ENCODE peak calls at places on chromosomes 1 and 21, in four cellular contexts. One of them, this sample, is unnamed.

GRCh38 chr1:1068374-1069060 is 5.6 kb downstream of the RNF223 start:
- DNase-seq in HepG2: no peak
- DNase-seq in K562: no peak
- DNase-seq in GM12878: no peak
- DNase-seq in this sample: no peak

GRCh38 chr1:183734600-183735036 is 70.3 kb upstream of the RGL1 start:
- DNase-seq in K562: no peak
- DNase-seq in GM12878: no peak
- DNase-seq in HepG2: no peak
- DNase-seq in this sample: no peak

GRCh38 chr1:203124546-203125317 is 2.8 kb upstream of the ADORA1 start:
- DNase-seq in K562: no peak
- DNase-seq in HepG2: no peak
- DNase-seq in GM12878: no peak
- DNase-seq in this sample: no peak

GRCh38 chr21:34894401-34894800 is 154.7 kb downstream of the RUNX1 start:
- DNase-seq in GM12878: no peak
- DNase-seq in K562: no peak
- DNase-seq in HepG2: no peak
- DNase-seq in this sample: no peak

GRCh38 chr1:71339238-71339637 is 258.4 kb upstream of the ZRANB2 start:
- DNase-seq in HepG2: no peak
- DNase-seq in GM12878: no peak
- DNase-seq in K562: no peak
- DNase-seq in this sample: no peak

GRCh38 chr1:45246760-45247159 is 40.4 kb upstream of the ZSWIM5 start:
- DNase-seq in HepG2: peak
- DNase-seq in K562: no peak
- DNase-seq in GM12878: no peak
- DNase-seq in this sample: no peak

GRCh38 chr1:117646007-117646913 is 40.4 kb downstream of the TENT5C start:
- DNase-seq in HepG2: no peak
- DNase-seq in K562: no peak
- DNase-seq in GM12878: no peak
- DNase-seq in this sample: no peak

GRCh38 chr1:172719694-172720138 is 60.8 kb downstream of the FASLG start:
- DNase-seq in HepG2: peak
- DNase-seq in GM12878: no peak
- DNase-seq in K562: peak
- DNase-seq in this sample: peak

GRCh38 chr1:37635309-37635902 is 714 bp upstream of the RSPO1 start:
- DNase-seq in GM12878: no peak
- DNase-seq in K562: no peak
- DNase-seq in HepG2: no peak
- DNase-seq in this sample: no peak

GRCh38 chr1:11364170-11364569 is 91.2 kb downstream of the UBIAD1 start:
- DNase-seq in GM12878: no peak
- DNase-seq in HepG2: no peak
- DNase-seq in K562: peak
- DNase-seq in this sample: no peak

GRCh38 chr1:72281637-72282270 is 585 bp downstream of the NEGR1 start:
- DNase-seq in K562: no peak
- DNase-seq in HepG2: no peak
- DNase-seq in GM12878: no peak
- DNase-seq in this sample: peak

DNA sequence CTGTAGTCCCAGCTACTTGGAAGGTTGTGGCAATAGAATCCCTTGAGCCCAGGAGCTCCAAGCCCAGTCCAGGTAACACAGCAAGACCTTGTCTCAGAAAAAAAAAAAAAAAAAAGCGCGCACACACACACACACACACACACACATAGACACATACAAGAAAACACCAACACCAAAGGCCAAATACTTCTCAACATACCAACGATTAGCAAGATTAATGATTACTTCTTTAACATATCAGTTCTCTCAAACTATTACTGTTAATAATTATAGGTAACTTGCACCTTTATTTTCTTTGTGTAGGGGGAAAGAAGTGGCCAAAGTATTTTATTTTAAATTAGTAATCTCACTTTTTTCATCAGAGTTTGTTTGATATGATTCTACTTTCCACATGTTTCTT is 289.5 kb upstream of the ADGRL2 start:
- DNase-seq in HepG2: no peak
- DNase-seq in GM12878: no peak
- DNase-seq in K562: no peak
- DNase-seq in this sample: no peak
- TF ChIP-seq FOXK2 in HepG2: no peak
- TF ChIP-seq FOXK2 in GM12878: no peak
- TF ChIP-seq FOXK2 in K562: no peak
- TF ChIP-seq FOXK2 in this sample: no peak

GRCh38 chr1:109914587-109915240 is 4.1 kb downstream of the CSF1 start:
- DNase-seq in HepG2: no peak
- DNase-seq in GM12878: no peak
- DNase-seq in K562: no peak
- DNase-seq in this sample: no peak

GRCh38 chr1:109917429-109918076 is 6.9 kb downstream of the CSF1 start:
- DNase-seq in K562: no peak
- DNase-seq in GM12878: no peak
- DNase-seq in HepG2: no peak
- DNase-seq in this sample: no peak

GRCh38 chr1:109918671-109919070 is 8.0 kb downstream of the CSF1 start:
- DNase-seq in GM12878: no peak
- DNase-seq in HepG2: no peak
- DNase-seq in K562: no peak
- DNase-seq in this sample: no peak

GRCh38 chr1:109919271-109919670 is 8.6 kb downstream of the CSF1 start:
- DNase-seq in HepG2: no peak
- DNase-seq in GM12878: no peak
- DNase-seq in K562: no peak
- DNase-seq in this sample: no peak

GRCh38 chr1:109918077-109918606 is 7.5 kb downstream of the CSF1 start:
- DNase-seq in HepG2: no peak
- DNase-seq in GM12878: no peak
- DNase-seq in K562: peak
- DNase-seq in this sample: no peak
- TF ChIP-seq FOXK2 in HepG2: no peak
- TF ChIP-seq FOXK2 in GM12878: no peak
- TF ChIP-seq FOXK2 in K562: peak
- TF ChIP-seq FOXK2 in this sample: no peak

GRCh38 chr1:5991784-5992033 is 516 bp downstream of the NPHP4 start:
- DNase-seq in HepG2: no peak
- DNase-seq in GM12878: no peak
- DNase-seq in K562: peak
- DNase-seq in this sample: peak
- TF ChIP-seq FOXK2 in HepG2: no peak
- TF ChIP-seq FOXK2 in GM12878: no peak
- TF ChIP-seq FOXK2 in K562: no peak
- TF ChIP-seq FOXK2 in this sample: no peak

GRCh38 chr1:89104687-89105086 is 21.2 kb downstream of the GBP2 start:
- DNase-seq in K562: peak
- DNase-seq in HepG2: no peak
- DNase-seq in GM12878: no peak
- DNase-seq in this sample: peak

GRCh38 chr1:89102055-89102454 is 23.9 kb downstream of the GBP2 start:
- DNase-seq in GM12878: no peak
- DNase-seq in HepG2: no peak
- DNase-seq in K562: no peak
- DNase-seq in this sample: no peak

GRCh38 chr1:89100366-89100765 is 25.5 kb downstream of the GBP2 start:
- DNase-seq in K562: peak
- DNase-seq in HepG2: no peak
- DNase-seq in GM12878: no peak
- DNase-seq in this sample: no peak

GRCh38 chr1:89104147-89104546 is 21.8 kb downstream of the GBP2 start:
- DNase-seq in K562: no peak
- DNase-seq in HepG2: no peak
- DNase-seq in GM12878: no peak
- DNase-seq in this sample: no peak
- TF ChIP-seq FOXK2 in K562: no peak
- TF ChIP-seq FOXK2 in HepG2: no peak
- TF ChIP-seq FOXK2 in GM12878: no peak
- TF ChIP-seq FOXK2 in this sample: no peak

GRCh38 chr1:14778882-14779594 is 180.6 kb downstream of the KAZN start:
- DNase-seq in GM12878: no peak
- DNase-seq in K562: peak
- DNase-seq in HepG2: peak
- DNase-seq in this sample: peak
- TF ChIP-seq FOXK2 in GM12878: no peak
- TF ChIP-seq FOXK2 in K562: no peak
- TF ChIP-seq FOXK2 in HepG2: no peak
- TF ChIP-seq FOXK2 in this sample: no peak

This sample was measured in HEK293T.